ENCODE peak calls at places on chromosome 18, in nine cellular contexts. One of them, this sample, is unnamed.

GRCh38 chr18:44682181-44682870 is 1.6 kb downstream of the SETBP1 start:
- DNase-seq in EH: no peak
- DNase-seq in esophagus squamous epithelium: no peak
- DNase-seq in progenitor cell of endocrine pancreas: no peak
- DNase-seq in Right ventricle myocardium superior: no peak
- DNase-seq in stimulated activated CD4-positive, alpha-beta T cell treated with anti-CD3 and anti-CD28 coated beads, Interleukin-15, amount 100 ng/mL, for 1 hour: no peak
- DNase-seq in RPMI7951: no peak
- DNase-seq in cardiac muscle cell: no peak
- DNase-seq in CD8-positive, alpha-beta memory T cell: no peak
- DNase-seq in this sample: no peak

GRCh38 chr18:2191180-2191790 is 380.0 kb downstream of the METTL4 start:
- DNase-seq in EH: no peak
- DNase-seq in esophagus squamous epithelium: no peak
- DNase-seq in progenitor cell of endocrine pancreas: no peak
- DNase-seq in Right ventricle myocardium superior: no peak
- DNase-seq in stimulated activated CD4-positive, alpha-beta T cell treated with anti-CD3 and anti-CD28 coated beads, Interleukin-15, amount 100 ng/mL, for 1 hour: no peak
- DNase-seq in RPMI7951: no peak
- DNase-seq in cardiac muscle cell: no peak
- DNase-seq in CD8-positive, alpha-beta memory T cell: no peak
- DNase-seq in this sample: no peak

GRCh38 chr18:11849845-11850747 is 1.1 kb upstream of the CHMP1B start:
- DNase-seq in EH: peak
- DNase-seq in esophagus squamous epithelium: no peak
- DNase-seq in progenitor cell of endocrine pancreas: no peak
- DNase-seq in Right ventricle myocardium superior: peak
- DNase-seq in stimulated activated CD4-positive, alpha-beta T cell treated with anti-CD3 and anti-CD28 coated beads, Interleukin-15, amount 100 ng/mL, for 1 hour: peak
- DNase-seq in RPMI7951: peak
- DNase-seq in cardiac muscle cell: peak
- DNase-seq in CD8-positive, alpha-beta memory T cell: peak
- DNase-seq in this sample: peak

GRCh38 chr18:3177902-3178687 is 41.7 kb downstream of the MYOM1 start:
- DNase-seq in EH: no peak
- DNase-seq in esophagus squamous epithelium: peak
- DNase-seq in progenitor cell of endocrine pancreas: no peak
- DNase-seq in Right ventricle myocardium superior: peak
- DNase-seq in stimulated activated CD4-positive, alpha-beta T cell treated with anti-CD3 and anti-CD28 coated beads, Interleukin-15, amount 100 ng/mL, for 1 hour: no peak
- DNase-seq in RPMI7951: peak
- DNase-seq in cardiac muscle cell: peak
- DNase-seq in CD8-positive, alpha-beta memory T cell: no peak
- DNase-seq in this sample: no peak

GRCh38 chr18:42192251-42193248 is 237.5 kb downstream of the PIK3C3 start:
- DNase-seq in EH: no peak
- DNase-seq in esophagus squamous epithelium: no peak
- DNase-seq in progenitor cell of endocrine pancreas: no peak
- DNase-seq in Right ventricle myocardium superior: no peak
- DNase-seq in stimulated activated CD4-positive, alpha-beta T cell treated with anti-CD3 and anti-CD28 coated beads, Interleukin-15, amount 100 ng/mL, for 1 hour: no peak
- DNase-seq in RPMI7951: peak
- DNase-seq in cardiac muscle cell: peak
- DNase-seq in CD8-positive, alpha-beta memory T cell: no peak
- DNase-seq in this sample: no peak

GRCh38 chr18:9082763-9083510 is 19.6 kb upstream of the NDUFV2 start:
- DNase-seq in EH: no peak
- DNase-seq in esophagus squamous epithelium: no peak
- DNase-seq in progenitor cell of endocrine pancreas: no peak
- DNase-seq in Right ventricle myocardium superior: no peak
- DNase-seq in stimulated activated CD4-positive, alpha-beta T cell treated with anti-CD3 and anti-CD28 coated beads, Interleukin-15, amount 100 ng/mL, for 1 hour: no peak
- DNase-seq in RPMI7951: no peak
- DNase-seq in cardiac muscle cell: no peak
- DNase-seq in CD8-positive, alpha-beta memory T cell: peak
- DNase-seq in this sample: no peak

GRCh38 chr18:65587491-65587890 is 163.3 kb upstream of the CDH7 start:
- DNase-seq in EH: no peak
- DNase-seq in esophagus squamous epithelium: no peak
- DNase-seq in progenitor cell of endocrine pancreas: no peak
- DNase-seq in Right ventricle myocardium superior: no peak
- DNase-seq in stimulated activated CD4-positive, alpha-beta T cell treated with anti-CD3 and anti-CD28 coated beads, Interleukin-15, amount 100 ng/mL, for 1 hour: no peak
- DNase-seq in RPMI7951: no peak
- DNase-seq in cardiac muscle cell: no peak
- DNase-seq in CD8-positive, alpha-beta memory T cell: no peak
- DNase-seq in this sample: no peak

GRCh38 chr18:62741118-62741566 is 25.8 kb downstream of the PHLPP1 start:
- DNase-seq in EH: peak
- DNase-seq in esophagus squamous epithelium: no peak
- DNase-seq in progenitor cell of endocrine pancreas: no peak
- DNase-seq in Right ventricle myocardium superior: no peak
- DNase-seq in stimulated activated CD4-positive, alpha-beta T cell treated with anti-CD3 and anti-CD28 coated beads, Interleukin-15, amount 100 ng/mL, for 1 hour: no peak
- DNase-seq in RPMI7951: peak
- DNase-seq in cardiac muscle cell: peak
- DNase-seq in CD8-positive, alpha-beta memory T cell: no peak
- DNase-seq in this sample: peak

GRCh38 chr18:27921392-27921791 is 255.5 kb downstream of the CDH2 start:
- DNase-seq in EH: no peak
- DNase-seq in esophagus squamous epithelium: no peak
- DNase-seq in progenitor cell of endocrine pancreas: no peak
- DNase-seq in Right ventricle myocardium superior: no peak
- DNase-seq in stimulated activated CD4-positive, alpha-beta T cell treated with anti-CD3 and anti-CD28 coated beads, Interleukin-15, amount 100 ng/mL, for 1 hour: no peak
- DNase-seq in RPMI7951: peak
- DNase-seq in cardiac muscle cell: no peak
- DNase-seq in CD8-positive, alpha-beta memory T cell: no peak
- DNase-seq in this sample: no peak

GRCh38 chr18:32455346-32455745 is 15.3 kb downstream of the GAREM1 start:
- DNase-seq in EH: no peak
- DNase-seq in esophagus squamous epithelium: no peak
- DNase-seq in progenitor cell of endocrine pancreas: no peak
- DNase-seq in Right ventricle myocardium superior: no peak
- DNase-seq in stimulated activated CD4-positive, alpha-beta T cell treated with anti-CD3 and anti-CD28 coated beads, Interleukin-15, amount 100 ng/mL, for 1 hour: no peak
- DNase-seq in RPMI7951: no peak
- DNase-seq in cardiac muscle cell: no peak
- DNase-seq in CD8-positive, alpha-beta memory T cell: no peak
- DNase-seq in this sample: no peak

GRCh38 chr18:59748628-59749360 is 51.6 kb upstream of the CCBE1 start:
- DNase-seq in EH: peak
- DNase-seq in esophagus squamous epithelium: no peak
- DNase-seq in progenitor cell of endocrine pancreas: no peak
- DNase-seq in Right ventricle myocardium superior: no peak
- DNase-seq in stimulated activated CD4-positive, alpha-beta T cell treated with anti-CD3 and anti-CD28 coated beads, Interleukin-15, amount 100 ng/mL, for 1 hour: no peak
- DNase-seq in RPMI7951: peak
- DNase-seq in cardiac muscle cell: peak
- DNase-seq in CD8-positive, alpha-beta memory T cell: no peak
- DNase-seq in this sample: peak

GRCh38 chr18:10900435-10900834 is 248.9 kb downstream of the PIEZO2 start:
- DNase-seq in EH: no peak
- DNase-seq in esophagus squamous epithelium: no peak
- DNase-seq in progenitor cell of endocrine pancreas: no peak
- DNase-seq in Right ventricle myocardium superior: no peak
- DNase-seq in stimulated activated CD4-positive, alpha-beta T cell treated with anti-CD3 and anti-CD28 coated beads, Interleukin-15, amount 100 ng/mL, for 1 hour: no peak
- DNase-seq in RPMI7951: no peak
- DNase-seq in cardiac muscle cell: no peak
- DNase-seq in CD8-positive, alpha-beta memory T cell: no peak
- DNase-seq in this sample: no peak

GRCh38 chr18:65380986-65381385 is 369.8 kb upstream of the CDH7 start:
- DNase-seq in EH: no peak
- DNase-seq in esophagus squamous epithelium: no peak
- DNase-seq in progenitor cell of endocrine pancreas: no peak
- DNase-seq in Right ventricle myocardium superior: no peak
- DNase-seq in stimulated activated CD4-positive, alpha-beta T cell treated with anti-CD3 and anti-CD28 coated beads, Interleukin-15, amount 100 ng/mL, for 1 hour: no peak
- DNase-seq in RPMI7951: no peak
- DNase-seq in cardiac muscle cell: no peak
- DNase-seq in CD8-positive, alpha-beta memory T cell: no peak
- DNase-seq in this sample: no peak

GRCh38 chr18:9792565-9793226 is 84.6 kb downstream of the RAB31 start:
- DNase-seq in EH: no peak
- DNase-seq in esophagus squamous epithelium: no peak
- DNase-seq in progenitor cell of endocrine pancreas: no peak
- DNase-seq in Right ventricle myocardium superior: no peak
- DNase-seq in stimulated activated CD4-positive, alpha-beta T cell treated with anti-CD3 and anti-CD28 coated beads, Interleukin-15, amount 100 ng/mL, for 1 hour: no peak
- DNase-seq in RPMI7951: no peak
- DNase-seq in cardiac muscle cell: no peak
- DNase-seq in CD8-positive, alpha-beta memory T cell: no peak
- DNase-seq in this sample: no peak

GRCh38 chr18:9221661-9222060 is 85.1 kb downstream of the ANKRD12 start:
- DNase-seq in EH: no peak
- DNase-seq in esophagus squamous epithelium: no peak
- DNase-seq in progenitor cell of endocrine pancreas: no peak
- DNase-seq in Right ventricle myocardium superior: no peak
- DNase-seq in stimulated activated CD4-positive, alpha-beta T cell treated with anti-CD3 and anti-CD28 coated beads, Interleukin-15, amount 100 ng/mL, for 1 hour: no peak
- DNase-seq in RPMI7951: no peak
- DNase-seq in cardiac muscle cell: no peak
- DNase-seq in CD8-positive, alpha-beta memory T cell: no peak
- DNase-seq in this sample: no peak

GRCh38 chr18:37450434-37451133 is 115.0 kb downstream of the CELF4 start:
- DNase-seq in EH: peak
- DNase-seq in esophagus squamous epithelium: no peak
- DNase-seq in progenitor cell of endocrine pancreas: peak
- DNase-seq in Right ventricle myocardium superior: no peak
- DNase-seq in stimulated activated CD4-positive, alpha-beta T cell treated with anti-CD3 and anti-CD28 coated beads, Interleukin-15, amount 100 ng/mL, for 1 hour: no peak
- DNase-seq in RPMI7951: peak
- DNase-seq in cardiac muscle cell: peak
- DNase-seq in CD8-positive, alpha-beta memory T cell: no peak
- DNase-seq in this sample: no peak

GRCh38 chr18:2570772-2571199 is 519 bp downstream of the METTL4 start:
- DNase-seq in EH: peak
- DNase-seq in esophagus squamous epithelium: no peak
- DNase-seq in progenitor cell of endocrine pancreas: peak
- DNase-seq in Right ventricle myocardium superior: peak
- DNase-seq in stimulated activated CD4-positive, alpha-beta T cell treated with anti-CD3 and anti-CD28 coated beads, Interleukin-15, amount 100 ng/mL, for 1 hour: no peak
- DNase-seq in RPMI7951: peak
- DNase-seq in cardiac muscle cell: peak
- DNase-seq in CD8-positive, alpha-beta memory T cell: peak
- DNase-seq in this sample: peak

GRCh38 chr18:49797995-49798394 is 15.3 kb downstream of the ACAA2 start:
- DNase-seq in EH: no peak
- DNase-seq in esophagus squamous epithelium: no peak
- DNase-seq in progenitor cell of endocrine pancreas: no peak
- DNase-seq in Right ventricle myocardium superior: no peak
- DNase-seq in stimulated activated CD4-positive, alpha-beta T cell treated with anti-CD3 and anti-CD28 coated beads, Interleukin-15, amount 100 ng/mL, for 1 hour: no peak
- DNase-seq in RPMI7951: no peak
- DNase-seq in cardiac muscle cell: no peak
- DNase-seq in CD8-positive, alpha-beta memory T cell: no peak
- DNase-seq in this sample: no peak

GRCh38 chr18:36392163-36392887 is 94.8 kb downstream of the FHOD3 start:
- DNase-seq in EH: no peak
- DNase-seq in esophagus squamous epithelium: no peak
- DNase-seq in progenitor cell of endocrine pancreas: no peak
- DNase-seq in Right ventricle myocardium superior: no peak
- DNase-seq in stimulated activated CD4-positive, alpha-beta T cell treated with anti-CD3 and anti-CD28 coated beads, Interleukin-15, amount 100 ng/mL, for 1 hour: no peak
- DNase-seq in RPMI7951: no peak
- DNase-seq in cardiac muscle cell: peak
- DNase-seq in CD8-positive, alpha-beta memory T cell: no peak
- DNase-seq in this sample: no peak

GRCh38 chr18:13198701-13199100 is 19.9 kb upstream of the LDLRAD4 start:
- DNase-seq in EH: no peak
- DNase-seq in esophagus squamous epithelium: no peak
- DNase-seq in progenitor cell of endocrine pancreas: no peak
- DNase-seq in Right ventricle myocardium superior: no peak
- DNase-seq in stimulated activated CD4-positive, alpha-beta T cell treated with anti-CD3 and anti-CD28 coated beads, Interleukin-15, amount 100 ng/mL, for 1 hour: no peak
- DNase-seq in RPMI7951: no peak
- DNase-seq in cardiac muscle cell: no peak
- DNase-seq in CD8-positive, alpha-beta memory T cell: no peak
- DNase-seq in this sample: no peak

GRCh38 chr18:23722646-23723045 is 33.4 kb downstream of the LAMA3 start:
- DNase-seq in EH: peak
- DNase-seq in esophagus squamous epithelium: no peak
- DNase-seq in progenitor cell of endocrine pancreas: no peak
- DNase-seq in Right ventricle myocardium superior: no peak
- DNase-seq in stimulated activated CD4-positive, alpha-beta T cell treated with anti-CD3 and anti-CD28 coated beads, Interleukin-15, amount 100 ng/mL, for 1 hour: no peak
- DNase-seq in RPMI7951: no peak
- DNase-seq in cardiac muscle cell: peak
- DNase-seq in CD8-positive, alpha-beta memory T cell: no peak
- DNase-seq in this sample: no peak

GRCh38 chr18:58502628-58503027 is 126.3 kb downstream of the ALPK2 start:
- DNase-seq in EH: no peak
- DNase-seq in esophagus squamous epithelium: no peak
- DNase-seq in progenitor cell of endocrine pancreas: no peak
- DNase-seq in Right ventricle myocardium superior: no peak
- DNase-seq in stimulated activated CD4-positive, alpha-beta T cell treated with anti-CD3 and anti-CD28 coated beads, Interleukin-15, amount 100 ng/mL, for 1 hour: no peak
- DNase-seq in RPMI7951: no peak
- DNase-seq in cardiac muscle cell: no peak
- DNase-seq in CD8-positive, alpha-beta memory T cell: no peak
- DNase-seq in this sample: no peak

GRCh38 chr18:24659837-24660720 is 199.6 kb downstream of the HRH4 start:
- DNase-seq in EH: peak
- DNase-seq in esophagus squamous epithelium: no peak
- DNase-seq in progenitor cell of endocrine pancreas: no peak
- DNase-seq in Right ventricle myocardium superior: peak
- DNase-seq in stimulated activated CD4-positive, alpha-beta T cell treated with anti-CD3 and anti-CD28 coated beads, Interleukin-15, amount 100 ng/mL, for 1 hour: no peak
- DNase-seq in RPMI7951: peak
- DNase-seq in cardiac muscle cell: peak
- DNase-seq in CD8-positive, alpha-beta memory T cell: peak
- DNase-seq in this sample: peak

GRCh38 chr18:76557026-76557575 is 62.1 kb upstream of the ZNF516 start:
- DNase-seq in EH: no peak
- DNase-seq in esophagus squamous epithelium: no peak
- DNase-seq in progenitor cell of endocrine pancreas: no peak
- DNase-seq in Right ventricle myocardium superior: no peak
- DNase-seq in stimulated activated CD4-positive, alpha-beta T cell treated with anti-CD3 and anti-CD28 coated beads, Interleukin-15, amount 100 ng/mL, for 1 hour: no peak
- DNase-seq in RPMI7951: no peak
- DNase-seq in cardiac muscle cell: no peak
- DNase-seq in CD8-positive, alpha-beta memory T cell: no peak
- DNase-seq in this sample: no peak

GRCh38 chr18:62033207-62033606 is 140.4 kb upstream of the RNF152 start:
- DNase-seq in EH: no peak
- DNase-seq in esophagus squamous epithelium: no peak
- DNase-seq in progenitor cell of endocrine pancreas: no peak
- DNase-seq in Right ventricle myocardium superior: no peak
- DNase-seq in stimulated activated CD4-positive, alpha-beta T cell treated with anti-CD3 and anti-CD28 coated beads, Interleukin-15, amount 100 ng/mL, for 1 hour: no peak
- DNase-seq in RPMI7951: no peak
- DNase-seq in cardiac muscle cell: no peak
- DNase-seq in CD8-positive, alpha-beta memory T cell: no peak
- DNase-seq in this sample: no peak

GRCh38 chr18:31791817-31792579 is 31.3 kb upstream of the SLC25A52 start:
- DNase-seq in EH: no peak
- DNase-seq in esophagus squamous epithelium: no peak
- DNase-seq in progenitor cell of endocrine pancreas: no peak
- DNase-seq in Right ventricle myocardium superior: no peak
- DNase-seq in stimulated activated CD4-positive, alpha-beta T cell treated with anti-CD3 and anti-CD28 coated beads, Interleukin-15, amount 100 ng/mL, for 1 hour: no peak
- DNase-seq in RPMI7951: no peak
- DNase-seq in cardiac muscle cell: no peak
- DNase-seq in CD8-positive, alpha-beta memory T cell: no peak
- DNase-seq in this sample: no peak

GRCh38 chr18:57267368-57267767 is 85.0 kb upstream of the ST8SIA3 start:
- DNase-seq in EH: no peak
- DNase-seq in esophagus squamous epithelium: no peak
- DNase-seq in progenitor cell of endocrine pancreas: no peak
- DNase-seq in Right ventricle myocardium superior: no peak
- DNase-seq in stimulated activated CD4-positive, alpha-beta T cell treated with anti-CD3 and anti-CD28 coated beads, Interleukin-15, amount 100 ng/mL, for 1 hour: no peak
- DNase-seq in RPMI7951: no peak
- DNase-seq in cardiac muscle cell: no peak
- DNase-seq in CD8-positive, alpha-beta memory T cell: no peak
- DNase-seq in this sample: no peak

GRCh38 chr18:9104244-9104901 is 1.9 kb downstream of the NDUFV2 start:
- DNase-seq in EH: no peak
- DNase-seq in esophagus squamous epithelium: no peak
- DNase-seq in progenitor cell of endocrine pancreas: no peak
- DNase-seq in Right ventricle myocardium superior: no peak
- DNase-seq in stimulated activated CD4-positive, alpha-beta T cell treated with anti-CD3 and anti-CD28 coated beads, Interleukin-15, amount 100 ng/mL, for 1 hour: no peak
- DNase-seq in RPMI7951: no peak
- DNase-seq in cardiac muscle cell: no peak
- DNase-seq in CD8-positive, alpha-beta memory T cell: no peak
- DNase-seq in this sample: no peak

GRCh38 chr18:75157359-75157758 is 51.6 kb downstream of the PTGR3 start:
- DNase-seq in EH: no peak
- DNase-seq in esophagus squamous epithelium: no peak
- DNase-seq in progenitor cell of endocrine pancreas: no peak
- DNase-seq in Right ventricle myocardium superior: no peak
- DNase-seq in stimulated activated CD4-positive, alpha-beta T cell treated with anti-CD3 and anti-CD28 coated beads, Interleukin-15, amount 100 ng/mL, for 1 hour: no peak
- DNase-seq in RPMI7951: no peak
- DNase-seq in cardiac muscle cell: no peak
- DNase-seq in CD8-positive, alpha-beta memory T cell: no peak
- DNase-seq in this sample: no peak

GRCh38 chr18:26963292-26963691 is 97.8 kb upstream of the AQP4 start:
- DNase-seq in EH: no peak
- DNase-seq in esophagus squamous epithelium: no peak
- DNase-seq in progenitor cell of endocrine pancreas: no peak
- DNase-seq in Right ventricle myocardium superior: no peak
- DNase-seq in stimulated activated CD4-positive, alpha-beta T cell treated with anti-CD3 and anti-CD28 coated beads, Interleukin-15, amount 100 ng/mL, for 1 hour: no peak
- DNase-seq in RPMI7951: no peak
- DNase-seq in cardiac muscle cell: peak
- DNase-seq in CD8-positive, alpha-beta memory T cell: no peak
- DNase-seq in this sample: no peak

GRCh38 chr18:50671376-50671775 is 111.5 kb downstream of the MAPK4 start:
- DNase-seq in EH: no peak
- DNase-seq in esophagus squamous epithelium: no peak
- DNase-seq in progenitor cell of endocrine pancreas: no peak
- DNase-seq in Right ventricle myocardium superior: no peak
- DNase-seq in stimulated activated CD4-positive, alpha-beta T cell treated with anti-CD3 and anti-CD28 coated beads, Interleukin-15, amount 100 ng/mL, for 1 hour: no peak
- DNase-seq in RPMI7951: no peak
- DNase-seq in cardiac muscle cell: peak
- DNase-seq in CD8-positive, alpha-beta memory T cell: no peak
- DNase-seq in this sample: no peak

This sample was measured in lung microvascular endothelial cell.